ENCODE peak calls at places on chromosomes 1 and 21, in ten cellular contexts. One of them, this sample, is unnamed.

GRCh38 chr1:232628335-232629214 is 1.4 kb downstream of the SIPA1L2 start:
- DNase-seq in amniotic stem cell: peak; percentile 33
- DNase-seq in lung: no peak
- DNase-seq in activated CD4-positive, alpha-beta T cell treated with anti-CD3 and anti-CD28 coated beads, Interleukin-2, amount 50 U/mL, for 48 hours: no peak
- DNase-seq in activated gamma-delta T cell treated with anti-CD3 and anti-CD28 coated beads, Interleukin-2, amount 50 U/mL, for 16 hours: no peak
- DNase-seq in left ventricle myocardium superior: no peak
- DNase-seq in astrocyte of the spinal cord: peak; percentile 62
- DNase-seq in non-pigmented ciliary epithelial cell: no peak
- DNase-seq in cardiac muscle cell: peak; percentile 67
- DNase-seq in stimulated activated CD4-positive, alpha-beta T cell treated with anti-CD3 and anti-CD28 coated beads, TNF-alpha, amount 100 ng/mL, for 4 hours: no peak
- DNase-seq in this sample: no peak

GRCh38 chr21:38505654-38506523 is 7.6 kb upstream of the ERG start:
- DNase-seq in stimulated activated CD4-positive, alpha-beta T cell treated with anti-CD3 and anti-CD28 coated beads, TNF-alpha, amount 100 ng/mL, for 4 hours: no peak
- DNase-seq in astrocyte of the spinal cord: peak; percentile 78
- DNase-seq in amniotic stem cell: no peak
- DNase-seq in non-pigmented ciliary epithelial cell: peak; percentile 46
- DNase-seq in cardiac muscle cell: peak; percentile 85
- DNase-seq in activated CD4-positive, alpha-beta T cell treated with anti-CD3 and anti-CD28 coated beads, Interleukin-2, amount 50 U/mL, for 48 hours: no peak
- DNase-seq in left ventricle myocardium superior: no peak
- DNase-seq in activated gamma-delta T cell treated with anti-CD3 and anti-CD28 coated beads, Interleukin-2, amount 50 U/mL, for 16 hours: no peak
- DNase-seq in lung: no peak
- DNase-seq in this sample: peak; percentile 34

GRCh38 chr1:70353641-70354331 is 736 bp downstream of the ANKRD13C start:
- DNase-seq in amniotic stem cell: peak; percentile 33
- DNase-seq in astrocyte of the spinal cord: peak; percentile 71
- DNase-seq in cardiac muscle cell: peak; percentile 68
- DNase-seq in stimulated activated CD4-positive, alpha-beta T cell treated with anti-CD3 and anti-CD28 coated beads, TNF-alpha, amount 100 ng/mL, for 4 hours: no peak
- DNase-seq in left ventricle myocardium superior: no peak
- DNase-seq in lung: peak; percentile 39
- DNase-seq in activated CD4-positive, alpha-beta T cell treated with anti-CD3 and anti-CD28 coated beads, Interleukin-2, amount 50 U/mL, for 48 hours: peak; percentile 40
- DNase-seq in activated gamma-delta T cell treated with anti-CD3 and anti-CD28 coated beads, Interleukin-2, amount 50 U/mL, for 16 hours: peak; percentile 2
- DNase-seq in non-pigmented ciliary epithelial cell: no peak
- DNase-seq in this sample: peak; percentile 36

GRCh38 chr1:31216016-31216415 is 23.7 kb downstream of the NKAIN1 start:
- DNase-seq in non-pigmented ciliary epithelial cell: peak; percentile 8
- DNase-seq in astrocyte of the spinal cord: no peak
- DNase-seq in activated gamma-delta T cell treated with anti-CD3 and anti-CD28 coated beads, Interleukin-2, amount 50 U/mL, for 16 hours: no peak
- DNase-seq in left ventricle myocardium superior: peak; percentile 83
- DNase-seq in lung: peak; percentile 42
- DNase-seq in activated CD4-positive, alpha-beta T cell treated with anti-CD3 and anti-CD28 coated beads, Interleukin-2, amount 50 U/mL, for 48 hours: no peak
- DNase-seq in stimulated activated CD4-positive, alpha-beta T cell treated with anti-CD3 and anti-CD28 coated beads, TNF-alpha, amount 100 ng/mL, for 4 hours: no peak
- DNase-seq in cardiac muscle cell: peak; percentile 77
- DNase-seq in amniotic stem cell: no peak
- DNase-seq in this sample: no peak

GRCh38 chr1:64437453-64437852 is 32.5 kb upstream of the CACHD1 start:
- DNase-seq in cardiac muscle cell: peak; percentile 4
- DNase-seq in activated CD4-positive, alpha-beta T cell treated with anti-CD3 and anti-CD28 coated beads, Interleukin-2, amount 50 U/mL, for 48 hours: no peak
- DNase-seq in activated gamma-delta T cell treated with anti-CD3 and anti-CD28 coated beads, Interleukin-2, amount 50 U/mL, for 16 hours: no peak
- DNase-seq in astrocyte of the spinal cord: no peak
- DNase-seq in lung: no peak
- DNase-seq in left ventricle myocardium superior: no peak
- DNase-seq in stimulated activated CD4-positive, alpha-beta T cell treated with anti-CD3 and anti-CD28 coated beads, TNF-alpha, amount 100 ng/mL, for 4 hours: no peak
- DNase-seq in non-pigmented ciliary epithelial cell: no peak
- DNase-seq in amniotic stem cell: no peak
- DNase-seq in this sample: no peak

GRCh38 chr1:177913762-177914540 is 55.9 kb downstream of the SEC16B start:
- DNase-seq in activated CD4-positive, alpha-beta T cell treated with anti-CD3 and anti-CD28 coated beads, Interleukin-2, amount 50 U/mL, for 48 hours: no peak
- DNase-seq in amniotic stem cell: no peak
- DNase-seq in stimulated activated CD4-positive, alpha-beta T cell treated with anti-CD3 and anti-CD28 coated beads, TNF-alpha, amount 100 ng/mL, for 4 hours: no peak
- DNase-seq in cardiac muscle cell: peak; percentile 56
- DNase-seq in astrocyte of the spinal cord: peak; percentile 48
- DNase-seq in left ventricle myocardium superior: no peak
- DNase-seq in non-pigmented ciliary epithelial cell: no peak
- DNase-seq in lung: no peak
- DNase-seq in activated gamma-delta T cell treated with anti-CD3 and anti-CD28 coated beads, Interleukin-2, amount 50 U/mL, for 16 hours: no peak
- DNase-seq in this sample: peak; percentile 20

GRCh38 chr1:245079021-245079609 is 75.7 kb upstream of the KIF26B start:
- DNase-seq in left ventricle myocardium superior: no peak
- DNase-seq in activated gamma-delta T cell treated with anti-CD3 and anti-CD28 coated beads, Interleukin-2, amount 50 U/mL, for 16 hours: no peak
- DNase-seq in activated CD4-positive, alpha-beta T cell treated with anti-CD3 and anti-CD28 coated beads, Interleukin-2, amount 50 U/mL, for 48 hours: no peak
- DNase-seq in amniotic stem cell: peak; percentile 3
- DNase-seq in stimulated activated CD4-positive, alpha-beta T cell treated with anti-CD3 and anti-CD28 coated beads, TNF-alpha, amount 100 ng/mL, for 4 hours: no peak
- DNase-seq in lung: no peak
- DNase-seq in non-pigmented ciliary epithelial cell: peak; percentile 30
- DNase-seq in astrocyte of the spinal cord: peak; percentile 80
- DNase-seq in cardiac muscle cell: peak; percentile 80
- DNase-seq in this sample: peak; percentile 29

GRCh38 chr1:154334647-154335350 is 9.5 kb downstream of the ATP8B2 start:
- DNase-seq in cardiac muscle cell: peak; percentile 89
- DNase-seq in stimulated activated CD4-positive, alpha-beta T cell treated with anti-CD3 and anti-CD28 coated beads, TNF-alpha, amount 100 ng/mL, for 4 hours: peak; percentile 90
- DNase-seq in non-pigmented ciliary epithelial cell: no peak
- DNase-seq in astrocyte of the spinal cord: peak; percentile 80
- DNase-seq in activated CD4-positive, alpha-beta T cell treated with anti-CD3 and anti-CD28 coated beads, Interleukin-2, amount 50 U/mL, for 48 hours: peak; percentile 94
- DNase-seq in left ventricle myocardium superior: peak; percentile 89
- DNase-seq in activated gamma-delta T cell treated with anti-CD3 and anti-CD28 coated beads, Interleukin-2, amount 50 U/mL, for 16 hours: peak; percentile 90
- DNase-seq in lung: peak; percentile 88
- DNase-seq in amniotic stem cell: peak; percentile 85
- DNase-seq in this sample: peak; percentile 70

This sample was measured in AG09319.